ENCODE peak calls at places on chromosomes 7 and 10, in five cellular contexts. J, W, P, G and Y are unnamed samples.

GRCh38 chr10:31607481-31607880 is 288.5 kb downstream of the ZEB1 start:
- DNase-seq in J (no peak), G (no peak), P (no peak), W (peak), Y (no peak)

GRCh38 chr7:158821173-158822021 is 7.9 kb downstream of the ESYT2 start:
- DNase-seq in P (no peak), J (peak), G (no peak), W (peak), Y (no peak)

GRCh38 chr10:116001266-116001857 is 271.6 kb downstream of the GFRA1 start:
- DNase-seq in G (no peak), J (no peak), P (no peak), W (no peak), Y (no peak)

GRCh38 chr7:48251766-48252165 is 80.5 kb downstream of the ABCA13 start:
- DNase-seq in J (no peak), W (peak), G (no peak), P (no peak), Y (no peak)

GRCh38 chr10:73956476-73957338 is 41.2 kb upstream of the VCL start:
- DNase-seq in W (peak), G (no peak), J (no peak), P (no peak), Y (no peak)

GRCh38 chr10:61842755-61843497 is 58.6 kb upstream of the ARID5B start:
- DNase-seq in W (peak), J (no peak), P (no peak), G (no peak), Y (no peak)

GRCh38 chr10:17512341-17513001 is 58.1 kb upstream of the ST8SIA6 start:
- DNase-seq in J (peak), G (no peak), W (peak), P (peak), Y (no peak)

GRCh38 chr7:46414946-46415345 is 493.9 kb upstream of the IGFBP3 start:
- DNase-seq in G (no peak), J (no peak), P (no peak), W (peak), Y (no peak)

GRCh38 chr7:16365952-16366351 is 55.4 kb downstream of the CRPPA start:
- DNase-seq in J (no peak), G (no peak), W (no peak), P (no peak), Y (no peak)